ENCODE peak calls at places on chromosomes 6 and 20, in four cellular contexts. Z is mesendoderm; B is fibroblast of mammary gland; R is stimulated activated CD8-positive, alpha-beta memory T cell treated with anti-CD3 and anti-CD28 coated beads, Interleukin-7, amount 100 ng/mL, for 4 hours. Y is an unnamed sample.

GRCh38 chr6:139028242-139028657 is 295 bp upstream of the ABRACL start:
- DNase-seq in B (peak; percentile 51), R (peak; percentile 5), Z (no peak), Y (no peak)

GRCh38 chr6:128168244-128168643 is 267.4 kb upstream of the THEMIS start:
- DNase-seq in Z (peak; percentile 8), B (peak; percentile 5), R (no peak), Y (no peak)

GRCh38 chr6:33061987-33062386 is 11.5 kb downstream of the HLA-DPA1 start:
- DNase-seq in Z (no peak), R (no peak), B (peak; percentile 48), Y (peak; percentile 55)

GRCh38 chr6:31697555-31697954 is 5.6 kb downstream of the ABHD16A start:
- DNase-seq in B (no peak), R (no peak), Z (no peak), Y (no peak)

GRCh38 chr20:63536241-63536977 is 767 bp downstream of the PTK6 start:
- DNase-seq in R (no peak), Z (no peak), B (peak; percentile 57), Y (peak; percentile 87)

GRCh38 chr6:7424967-7425807 is 35.6 kb downstream of the RIOK1 start:
- DNase-seq in R (no peak), Z (peak; percentile 28), B (peak; percentile 67), Y (peak; percentile 54)

GRCh38 chr20:50113420-50114224 is 672 bp upstream of the UBE2V1 start:
- DNase-seq in Z (no peak), R (no peak), B (peak; percentile 30), Y (peak; percentile 55)

GRCh38 chr6:120852293-120852849 is 481.9 kb downstream of the TBC1D32 start:
- DNase-seq in R (no peak), Z (no peak), B (no peak), Y (no peak)

GRCh38 chr20:24350923-24351368 is 118.5 kb upstream of the SYNDIG1 start:
- DNase-seq in Z (no peak), B (peak; percentile 57), R (no peak), Y (no peak)

GRCh38 chr20:11155156-11155805 is 481.5 kb upstream of the JAG1 start:
- DNase-seq in Z (no peak), B (peak; percentile 8), R (no peak), Y (no peak)

GRCh38 chr6:114430534-114431124 is 87.8 kb upstream of the HS3ST5 start:
- DNase-seq in R (no peak), Z (peak; percentile 60), B (no peak), Y (no peak)

GRCh38 chr20:37179671-37180524 is 550 bp upstream of the MROH8 start:
- DNase-seq in Z (peak; percentile 46), R (no peak), B (peak; percentile 79), Y (peak; percentile 95)

GRCh38 chr6:21845018-21845417 is 251.5 kb downstream of the SOX4 start:
- DNase-seq in B (no peak), R (no peak), Z (no peak), Y (no peak)

GRCh38 chr6:41338654-41339053 is 3.2 kb downstream of the NCR2 start:
- DNase-seq in B (no peak), Z (no peak), R (no peak), Y (no peak)

GRCh38 chr6:34684364-34684763 is 12.2 kb downstream of the ILRUN start:
- DNase-seq in R (no peak), Z (no peak), B (no peak), Y (no peak)

GRCh38 chr6:111952821-111953535 is 79.7 kb upstream of the FYN start:
- DNase-seq in B (peak; percentile 78), R (no peak), Z (no peak), Y (no peak)

GRCh38 chr20:1337441-1337840 is 8.5 kb upstream of the SDCBP2 start:
- DNase-seq in Z (no peak), B (no peak), R (no peak), Y (no peak)

GRCh38 chr6:169263836-169264608 is 10.4 kb upstream of the THBS2 start:
- DNase-seq in R (no peak), Z (no peak), B (peak; percentile 68), Y (no peak)

GRCh38 chr6:144150673-144151009 is 324 bp downstream of the STX11 start:
- DNase-seq in B (peak; percentile 21), R (peak; percentile 41), Z (peak; percentile 63), Y (peak; percentile 28)

GRCh38 chr20:58406422-58407001 is 17.5 kb downstream of the VAPB start:
- DNase-seq in Z (no peak), B (peak; percentile 20), R (no peak), Y (peak; percentile 19)

GRCh38 chr6:166977626-166978550 is 21.3 kb upstream of the CEP43 start:
- DNase-seq in Z (no peak), R (no peak), B (peak; percentile 39), Y (no peak)

GRCh38 chr6:133441491-133441890 is 200.3 kb downstream of the EYA4 start:
- DNase-seq in B (no peak), R (no peak), Z (no peak), Y (no peak)

GRCh38 chr20:62710886-62711702 is 2.5 kb downstream of the NTSR1 start:
- DNase-seq in Z (no peak), R (peak; percentile 33), B (no peak), Y (peak; percentile 82)

GRCh38 chr6:17725083-17725482 is 18.4 kb upstream of the NUP153 start:
- DNase-seq in R (no peak), B (peak; percentile 43), Z (peak; percentile 93), Y (no peak)

GRCh38 chr6:33988121-33989015 is 157.5 kb downstream of the GRM4 start:
- DNase-seq in Z (no peak), B (no peak), R (no peak), Y (no peak)

Y was measured in RKO.